ENCODE peak calls at places on chromosomes 16 and 17, in ten cellular contexts. One of them, this sample, is unnamed.

GRCh38 chr16:58018803-58019202 is 6.8 kb upstream of the MMP15 start:
- DNase-seq in sigmoid colon: no peak
- DNase-seq in A549: no peak
- DNase-seq in adrenal gland: no peak
- DNase-seq in mammary epithelial cell: no peak
- DNase-seq in stomach: no peak
- DNase-seq in esophagus squamous epithelium: no peak
- DNase-seq in uterus: no peak
- DNase-seq in thoracic aorta: no peak
- DNase-seq in body of pancreas: no peak
- DNase-seq in this sample: peak; percentile 56

GRCh38 chr16:9854665-9855064 is 327.6 kb downstream of the GRIN2A start:
- DNase-seq in adrenal gland: no peak
- DNase-seq in esophagus squamous epithelium: no peak
- DNase-seq in sigmoid colon: no peak
- DNase-seq in stomach: no peak
- DNase-seq in body of pancreas: no peak
- DNase-seq in mammary epithelial cell: peak; percentile 8
- DNase-seq in A549: no peak
- DNase-seq in uterus: no peak
- DNase-seq in thoracic aorta: no peak
- DNase-seq in this sample: no peak

GRCh38 chr16:35431829-35432663 is 1972.6 kb downstream of the TP53TG3F start:
- DNase-seq in A549: no peak
- DNase-seq in body of pancreas: peak; percentile 15
- DNase-seq in stomach: no peak
- DNase-seq in uterus: no peak
- DNase-seq in esophagus squamous epithelium: no peak
- DNase-seq in adrenal gland: peak; percentile 26
- DNase-seq in thoracic aorta: no peak
- DNase-seq in sigmoid colon: no peak
- DNase-seq in mammary epithelial cell: no peak
- DNase-seq in this sample: peak; percentile 60

GRCh38 chr17:35577826-35578194 is 561 bp downstream of the PEX12 start:
- DNase-seq in A549: no peak
- DNase-seq in stomach: no peak
- DNase-seq in adrenal gland: no peak
- DNase-seq in thoracic aorta: no peak
- DNase-seq in mammary epithelial cell: peak; percentile 12
- DNase-seq in body of pancreas: peak; percentile 25
- DNase-seq in sigmoid colon: no peak
- DNase-seq in esophagus squamous epithelium: no peak
- DNase-seq in uterus: no peak
- DNase-seq in this sample: no peak

GRCh38 chr17:35801583-35802224 is 6.3 kb upstream of the MMP28 start:
- DNase-seq in mammary epithelial cell: no peak
- DNase-seq in body of pancreas: no peak
- DNase-seq in esophagus squamous epithelium: no peak
- DNase-seq in sigmoid colon: peak; percentile 98
- DNase-seq in A549: no peak
- DNase-seq in thoracic aorta: no peak
- DNase-seq in stomach: peak; percentile 72
- DNase-seq in uterus: peak; percentile 88
- DNase-seq in adrenal gland: peak; percentile 59
- DNase-seq in this sample: peak; percentile 75

GRCh38 chr16:50634947-50635346 is 46.2 kb downstream of the SNX20 start:
- DNase-seq in stomach: no peak
- DNase-seq in uterus: no peak
- DNase-seq in sigmoid colon: no peak
- DNase-seq in mammary epithelial cell: no peak
- DNase-seq in esophagus squamous epithelium: no peak
- DNase-seq in body of pancreas: no peak
- DNase-seq in thoracic aorta: no peak
- DNase-seq in A549: no peak
- DNase-seq in adrenal gland: no peak
- DNase-seq in this sample: no peak

GRCh38 chr16:3520398-3520797 is 19.6 kb downstream of the CLUAP1 start:
- DNase-seq in adrenal gland: no peak
- DNase-seq in stomach: no peak
- DNase-seq in uterus: peak; percentile 72
- DNase-seq in body of pancreas: no peak
- DNase-seq in mammary epithelial cell: no peak
- DNase-seq in esophagus squamous epithelium: no peak
- DNase-seq in thoracic aorta: no peak
- DNase-seq in A549: no peak
- DNase-seq in sigmoid colon: peak; percentile 60
- DNase-seq in this sample: no peak

GRCh38 chr17:46978489-46979022 is 497 bp downstream of the RPRML start:
- DNase-seq in adrenal gland: no peak
- DNase-seq in thoracic aorta: no peak
- DNase-seq in esophagus squamous epithelium: no peak
- DNase-seq in uterus: no peak
- DNase-seq in sigmoid colon: no peak
- DNase-seq in stomach: no peak
- DNase-seq in A549: no peak
- DNase-seq in mammary epithelial cell: no peak
- DNase-seq in body of pancreas: no peak
- DNase-seq in this sample: no peak

GRCh38 chr17:46193626-46194392 is 580 bp upstream of the KANSL1 start:
- DNase-seq in uterus: peak; percentile 95
- DNase-seq in thoracic aorta: peak; percentile 82
- DNase-seq in adrenal gland: peak; percentile 97
- DNase-seq in A549: peak; percentile 100
- DNase-seq in mammary epithelial cell: peak; percentile 91
- DNase-seq in sigmoid colon: peak; percentile 98
- DNase-seq in esophagus squamous epithelium: peak; percentile 89
- DNase-seq in stomach: peak; percentile 95
- DNase-seq in body of pancreas: peak; percentile 95
- DNase-seq in this sample: peak; percentile 98

GRCh38 chr17:50110591-50111349 is 15.6 kb downstream of the PDK2 start:
- DNase-seq in body of pancreas: peak; percentile 61
- DNase-seq in stomach: no peak
- DNase-seq in esophagus squamous epithelium: no peak
- DNase-seq in adrenal gland: peak; percentile 94
- DNase-seq in sigmoid colon: no peak
- DNase-seq in A549: no peak
- DNase-seq in uterus: no peak
- DNase-seq in thoracic aorta: no peak
- DNase-seq in mammary epithelial cell: no peak
- DNase-seq in this sample: no peak

GRCh38 chr17:64110436-64111152 is 19.4 kb downstream of the ERN1 start:
- DNase-seq in A549: no peak
- DNase-seq in stomach: no peak
- DNase-seq in mammary epithelial cell: no peak
- DNase-seq in esophagus squamous epithelium: no peak
- DNase-seq in thoracic aorta: no peak
- DNase-seq in sigmoid colon: no peak
- DNase-seq in body of pancreas: no peak
- DNase-seq in adrenal gland: no peak
- DNase-seq in uterus: no peak
- DNase-seq in this sample: no peak

GRCh38 chr17:14748036-14748715 is 447.3 kb downstream of the HS3ST3B1 start:
- DNase-seq in A549: no peak
- DNase-seq in esophagus squamous epithelium: no peak
- DNase-seq in mammary epithelial cell: peak; percentile 91
- DNase-seq in stomach: no peak
- DNase-seq in adrenal gland: no peak
- DNase-seq in sigmoid colon: no peak
- DNase-seq in thoracic aorta: no peak
- DNase-seq in body of pancreas: no peak
- DNase-seq in uterus: no peak
- DNase-seq in this sample: peak; percentile 76

GRCh38 chr17:76136276-76137025 is 4.6 kb downstream of the FOXJ1 start:
- DNase-seq in uterus: no peak
- DNase-seq in stomach: no peak
- DNase-seq in A549: no peak
- DNase-seq in body of pancreas: no peak
- DNase-seq in sigmoid colon: no peak
- DNase-seq in mammary epithelial cell: no peak
- DNase-seq in adrenal gland: no peak
- DNase-seq in thoracic aorta: no peak
- DNase-seq in esophagus squamous epithelium: no peak
- DNase-seq in this sample: no peak
- TF ChIP-seq CTCF in uterus: no peak
- TF ChIP-seq CTCF in stomach: no peak
- TF ChIP-seq CTCF in A549: no peak
- TF ChIP-seq CTCF in body of pancreas: no peak
- TF ChIP-seq CTCF in sigmoid colon: no peak
- TF ChIP-seq CTCF in mammary epithelial cell: no peak
- TF ChIP-seq CTCF in adrenal gland: no peak
- TF ChIP-seq CTCF in thoracic aorta: no peak
- TF ChIP-seq CTCF in esophagus squamous epithelium: no peak
- TF ChIP-seq CTCF in this sample: no peak

DNA sequence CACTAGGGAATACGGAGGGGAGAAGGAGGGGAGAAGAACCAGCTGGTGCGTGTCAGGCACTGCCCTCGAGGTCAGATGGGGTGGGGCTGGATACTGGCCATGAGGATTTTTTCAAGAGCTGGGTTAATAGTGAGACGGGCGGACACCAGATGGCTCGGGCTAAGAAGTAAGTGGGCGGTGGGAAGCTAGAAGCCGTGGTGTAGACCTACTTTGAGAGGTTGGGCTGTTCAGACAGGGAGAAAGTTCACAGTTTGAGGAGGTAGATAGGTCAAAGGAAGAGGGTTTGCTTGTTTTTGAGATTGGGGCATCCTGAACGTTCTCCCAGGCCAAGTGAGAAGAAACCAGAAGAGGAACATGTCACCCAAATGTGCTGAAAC is 303.9 kb downstream of the SEC14L1 start:
- DNase-seq in stomach: no peak
- DNase-seq in mammary epithelial cell: no peak
- DNase-seq in uterus: peak; percentile 61
- DNase-seq in A549: no peak
- DNase-seq in body of pancreas: no peak
- DNase-seq in esophagus squamous epithelium: no peak
- DNase-seq in adrenal gland: no peak
- DNase-seq in sigmoid colon: no peak
- DNase-seq in thoracic aorta: no peak
- DNase-seq in this sample: no peak
- H3K4me3 ChIP-seq in stomach: no peak overlapping the region
- H3K4me3 ChIP-seq in mammary epithelial cell: no peak overlapping the region
- H3K4me3 ChIP-seq in uterus: no peak overlapping the region
- H3K4me3 ChIP-seq in A549: no peak overlapping the region
- H3K4me3 ChIP-seq in body of pancreas: no peak overlapping the region
- H3K4me3 ChIP-seq in esophagus squamous epithelium: no peak overlapping the region
- H3K4me3 ChIP-seq in adrenal gland: no peak overlapping the region
- H3K4me3 ChIP-seq in sigmoid colon: no peak overlapping the region
- H3K4me3 ChIP-seq in thoracic aorta: no peak overlapping the region
- H3K4me3 ChIP-seq in this sample: peak overlapping the region; percentile 15

GRCh38 chr16:81278526-81278925 is 36.2 kb upstream of the GAN start:
- DNase-seq in A549: no peak
- DNase-seq in body of pancreas: no peak
- DNase-seq in esophagus squamous epithelium: no peak
- DNase-seq in sigmoid colon: no peak
- DNase-seq in adrenal gland: no peak
- DNase-seq in thoracic aorta: no peak
- DNase-seq in uterus: no peak
- DNase-seq in stomach: no peak
- DNase-seq in mammary epithelial cell: no peak
- DNase-seq in this sample: peak; percentile 4

GRCh38 chr16:81277681-81278080 is 37.1 kb upstream of the GAN start:
- DNase-seq in A549: no peak
- DNase-seq in stomach: peak; percentile 82
- DNase-seq in sigmoid colon: no peak
- DNase-seq in thoracic aorta: no peak
- DNase-seq in esophagus squamous epithelium: no peak
- DNase-seq in mammary epithelial cell: peak; percentile 19
- DNase-seq in body of pancreas: no peak
- DNase-seq in uterus: no peak
- DNase-seq in adrenal gland: no peak
- DNase-seq in this sample: peak; percentile 18

GRCh38 chr16:81276323-81276722 is 37.8 kb downstream of the BCO1 start:
- DNase-seq in thoracic aorta: no peak
- DNase-seq in mammary epithelial cell: no peak
- DNase-seq in A549: no peak
- DNase-seq in adrenal gland: no peak
- DNase-seq in sigmoid colon: no peak
- DNase-seq in esophagus squamous epithelium: no peak
- DNase-seq in uterus: no peak
- DNase-seq in stomach: no peak
- DNase-seq in body of pancreas: no peak
- DNase-seq in this sample: no peak

GRCh38 chr16:81280393-81280792 is 34.4 kb upstream of the GAN start:
- DNase-seq in body of pancreas: no peak
- DNase-seq in esophagus squamous epithelium: no peak
- DNase-seq in sigmoid colon: no peak
- DNase-seq in A549: no peak
- DNase-seq in adrenal gland: no peak
- DNase-seq in mammary epithelial cell: no peak
- DNase-seq in thoracic aorta: no peak
- DNase-seq in uterus: no peak
- DNase-seq in stomach: no peak
- DNase-seq in this sample: no peak

GRCh38 chr16:81279375-81279774 is 35.4 kb upstream of the GAN start:
- DNase-seq in stomach: no peak
- DNase-seq in mammary epithelial cell: peak; percentile 38
- DNase-seq in adrenal gland: no peak
- DNase-seq in body of pancreas: no peak
- DNase-seq in thoracic aorta: no peak
- DNase-seq in sigmoid colon: no peak
- DNase-seq in esophagus squamous epithelium: no peak
- DNase-seq in A549: no peak
- DNase-seq in uterus: no peak
- DNase-seq in this sample: no peak
- H3K27ac ChIP-seq in stomach: no peak overlapping the region
- H3K27ac ChIP-seq in mammary epithelial cell: no peak overlapping the region
- H3K27ac ChIP-seq in adrenal gland: no peak overlapping the region
- H3K27ac ChIP-seq in body of pancreas: no peak overlapping the region
- H3K27ac ChIP-seq in thoracic aorta: no peak overlapping the region
- H3K27ac ChIP-seq in sigmoid colon: no peak overlapping the region
- H3K27ac ChIP-seq in esophagus squamous epithelium: peak overlapping the region; percentile 83
- H3K27ac ChIP-seq in A549: no peak overlapping the region
- H3K27ac ChIP-seq in uterus: no peak overlapping the region
- H3K27ac ChIP-seq in this sample: no peak overlapping the region

DNA sequence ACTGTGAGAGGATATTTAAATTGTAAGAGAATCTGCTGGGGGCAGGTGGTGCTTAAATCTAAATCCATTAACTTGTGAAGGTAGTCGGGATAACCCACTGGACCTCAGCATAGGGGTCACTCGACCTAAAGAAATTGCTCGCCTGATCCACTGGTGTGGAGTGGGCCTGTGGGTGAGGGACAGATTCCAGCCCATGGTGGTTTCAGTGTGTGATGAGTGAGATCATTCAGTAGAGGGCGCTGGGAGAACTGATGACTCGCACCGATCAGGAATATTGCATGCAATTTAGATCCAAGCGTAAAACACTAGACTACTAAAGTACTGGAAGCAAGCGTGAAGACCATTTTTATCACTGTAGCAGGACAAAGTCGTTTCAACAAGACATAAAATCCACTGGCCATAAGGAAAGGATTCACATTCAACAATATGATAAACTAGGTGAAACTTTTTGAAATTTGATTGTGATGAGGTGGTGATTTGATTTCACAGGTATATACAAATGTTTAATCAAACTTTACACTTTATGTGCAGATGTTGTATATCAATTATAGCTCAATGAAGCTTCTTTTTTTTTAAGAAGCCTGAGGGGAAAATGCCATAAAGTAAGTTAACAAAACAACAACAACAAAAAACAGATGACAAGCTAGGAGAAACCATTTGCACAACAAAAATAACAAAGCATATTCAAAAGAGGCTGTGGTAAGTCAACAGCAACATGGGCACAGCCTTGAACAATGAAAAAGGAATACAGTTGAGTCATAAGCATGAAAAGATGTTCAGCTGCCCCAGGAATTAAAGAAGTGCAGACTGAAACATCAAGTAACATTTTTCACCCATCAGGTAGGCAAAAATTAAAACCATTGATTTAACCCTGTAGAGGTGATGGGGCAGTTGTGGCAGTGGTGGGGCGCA is 7.5 kb upstream of the TMEM170A start:
- DNase-seq in mammary epithelial cell: peak; percentile 55
- DNase-seq in A549: peak; percentile 88
- DNase-seq in body of pancreas: peak; percentile 61
- DNase-seq in esophagus squamous epithelium: no peak
- DNase-seq in stomach: peak; percentile 59
- DNase-seq in adrenal gland: peak; percentile 76
- DNase-seq in sigmoid colon: peak; percentile 78
- DNase-seq in uterus: peak; percentile 61
- DNase-seq in thoracic aorta: no peak
- DNase-seq in this sample: peak; percentile 55
- TF ChIP-seq CTCF in mammary epithelial cell: peak; percentile 78
- TF ChIP-seq CTCF in A549: peak; percentile 82
- TF ChIP-seq CTCF in body of pancreas: peak; percentile 61
- TF ChIP-seq CTCF in esophagus squamous epithelium: peak; percentile 69
- TF ChIP-seq CTCF in stomach: peak; percentile 61
- TF ChIP-seq CTCF in adrenal gland: peak; percentile 84
- TF ChIP-seq CTCF in sigmoid colon: peak; percentile 81
- TF ChIP-seq CTCF in uterus: peak; percentile 80
- TF ChIP-seq CTCF in thoracic aorta: peak; percentile 76
- TF ChIP-seq CTCF in this sample: peak; percentile 77

This sample was measured in upper lobe of right lung.